ENCODE peak calls at places on chromosome 6, in ten cellular contexts. One of them, this sample, is unnamed.

GRCh38 chr6:30325150-30325872 is 1.4 kb upstream of the TRIM39 start:
- DNase-seq in PC-3: peak; percentile 61
- DNase-seq in CD4-positive, CD25-positive, alpha-beta regulatory T cell: peak; percentile 86
- DNase-seq in T-helper 2 cell: no peak
- DNase-seq in left colon: peak; percentile 69
- DNase-seq in EL: peak; percentile 68
- DNase-seq in naive B cell: peak; percentile 63
- DNase-seq in effector memory CD4-positive, alpha-beta T cell: peak; percentile 74
- DNase-seq in H7: no peak
- DNase-seq in stimulated activated CD4-positive, alpha-beta T cell treated with anti-CD3 and anti-CD28 coated beads, TNF-alpha, amount 100 ng/mL, for 1 hour: peak; percentile 58
- DNase-seq in this sample: peak; percentile 70

GRCh38 chr6:132414761-132415160 is 13.5 kb upstream of the MOXD1 start:
- DNase-seq in effector memory CD4-positive, alpha-beta T cell: no peak
- DNase-seq in EL: peak; percentile 86
- DNase-seq in left colon: no peak
- DNase-seq in naive B cell: no peak
- DNase-seq in H7: no peak
- DNase-seq in CD4-positive, CD25-positive, alpha-beta regulatory T cell: no peak
- DNase-seq in PC-3: no peak
- DNase-seq in T-helper 2 cell: no peak
- DNase-seq in stimulated activated CD4-positive, alpha-beta T cell treated with anti-CD3 and anti-CD28 coated beads, TNF-alpha, amount 100 ng/mL, for 1 hour: no peak
- DNase-seq in this sample: no peak

GRCh38 chr6:105781248-105781647 is 304.9 kb upstream of the PRDM1 start:
- DNase-seq in H7: no peak
- DNase-seq in stimulated activated CD4-positive, alpha-beta T cell treated with anti-CD3 and anti-CD28 coated beads, TNF-alpha, amount 100 ng/mL, for 1 hour: no peak
- DNase-seq in CD4-positive, CD25-positive, alpha-beta regulatory T cell: peak; percentile 51
- DNase-seq in naive B cell: no peak
- DNase-seq in T-helper 2 cell: no peak
- DNase-seq in effector memory CD4-positive, alpha-beta T cell: no peak
- DNase-seq in EL: no peak
- DNase-seq in PC-3: peak; percentile 24
- DNase-seq in left colon: no peak
- DNase-seq in this sample: no peak

GRCh38 chr6:170212051-170212756 is 78.7 kb downstream of the DLL1 start:
- DNase-seq in CD4-positive, CD25-positive, alpha-beta regulatory T cell: no peak
- DNase-seq in T-helper 2 cell: no peak
- DNase-seq in stimulated activated CD4-positive, alpha-beta T cell treated with anti-CD3 and anti-CD28 coated beads, TNF-alpha, amount 100 ng/mL, for 1 hour: no peak
- DNase-seq in naive B cell: no peak
- DNase-seq in effector memory CD4-positive, alpha-beta T cell: no peak
- DNase-seq in left colon: no peak
- DNase-seq in H7: peak; percentile 68
- DNase-seq in EL: no peak
- DNase-seq in PC-3: no peak
- DNase-seq in this sample: no peak

GRCh38 chr6:134619789-134620188 is 301.9 kb upstream of the SGK1 start:
- DNase-seq in H7: no peak
- DNase-seq in CD4-positive, CD25-positive, alpha-beta regulatory T cell: no peak
- DNase-seq in EL: peak; percentile 69
- DNase-seq in T-helper 2 cell: no peak
- DNase-seq in left colon: no peak
- DNase-seq in stimulated activated CD4-positive, alpha-beta T cell treated with anti-CD3 and anti-CD28 coated beads, TNF-alpha, amount 100 ng/mL, for 1 hour: no peak
- DNase-seq in naive B cell: no peak
- DNase-seq in PC-3: peak; percentile 18
- DNase-seq in effector memory CD4-positive, alpha-beta T cell: no peak
- DNase-seq in this sample: no peak

GRCh38 chr6:16319813-16320532 is 81.6 kb downstream of the GMPR start:
- DNase-seq in H7: no peak
- DNase-seq in stimulated activated CD4-positive, alpha-beta T cell treated with anti-CD3 and anti-CD28 coated beads, TNF-alpha, amount 100 ng/mL, for 1 hour: peak; percentile 38
- DNase-seq in naive B cell: no peak
- DNase-seq in CD4-positive, CD25-positive, alpha-beta regulatory T cell: peak; percentile 81
- DNase-seq in effector memory CD4-positive, alpha-beta T cell: peak; percentile 53
- DNase-seq in T-helper 2 cell: peak; percentile 86
- DNase-seq in EL: peak; percentile 93
- DNase-seq in PC-3: peak; percentile 83
- DNase-seq in left colon: peak; percentile 37
- DNase-seq in this sample: peak; percentile 53

GRCh38 chr6:43282060-43282459 is 16.0 kb upstream of the SLC22A7 start:
- DNase-seq in PC-3: no peak
- DNase-seq in EL: no peak
- DNase-seq in T-helper 2 cell: no peak
- DNase-seq in naive B cell: no peak
- DNase-seq in left colon: no peak
- DNase-seq in stimulated activated CD4-positive, alpha-beta T cell treated with anti-CD3 and anti-CD28 coated beads, TNF-alpha, amount 100 ng/mL, for 1 hour: no peak
- DNase-seq in CD4-positive, CD25-positive, alpha-beta regulatory T cell: no peak
- DNase-seq in effector memory CD4-positive, alpha-beta T cell: no peak
- DNase-seq in H7: no peak
- DNase-seq in this sample: no peak

GRCh38 chr6:135323979-135324378 is 142.9 kb downstream of the MYB start:
- DNase-seq in effector memory CD4-positive, alpha-beta T cell: no peak
- DNase-seq in H7: no peak
- DNase-seq in naive B cell: no peak
- DNase-seq in stimulated activated CD4-positive, alpha-beta T cell treated with anti-CD3 and anti-CD28 coated beads, TNF-alpha, amount 100 ng/mL, for 1 hour: no peak
- DNase-seq in PC-3: no peak
- DNase-seq in EL: no peak
- DNase-seq in left colon: no peak
- DNase-seq in CD4-positive, CD25-positive, alpha-beta regulatory T cell: no peak
- DNase-seq in T-helper 2 cell: no peak
- DNase-seq in this sample: no peak

GRCh38 chr6:17001188-17001587 is 100.7 kb upstream of the STMND1 start:
- DNase-seq in CD4-positive, CD25-positive, alpha-beta regulatory T cell: no peak
- DNase-seq in EL: peak; percentile 28
- DNase-seq in effector memory CD4-positive, alpha-beta T cell: no peak
- DNase-seq in left colon: no peak
- DNase-seq in naive B cell: no peak
- DNase-seq in H7: no peak
- DNase-seq in T-helper 2 cell: no peak
- DNase-seq in stimulated activated CD4-positive, alpha-beta T cell treated with anti-CD3 and anti-CD28 coated beads, TNF-alpha, amount 100 ng/mL, for 1 hour: no peak
- DNase-seq in PC-3: peak; percentile 61
- DNase-seq in this sample: no peak

GRCh38 chr6:112218563-112218962 is 35.8 kb downstream of the LAMA4 start:
- DNase-seq in effector memory CD4-positive, alpha-beta T cell: no peak
- DNase-seq in left colon: no peak
- DNase-seq in naive B cell: no peak
- DNase-seq in PC-3: no peak
- DNase-seq in stimulated activated CD4-positive, alpha-beta T cell treated with anti-CD3 and anti-CD28 coated beads, TNF-alpha, amount 100 ng/mL, for 1 hour: no peak
- DNase-seq in CD4-positive, CD25-positive, alpha-beta regulatory T cell: no peak
- DNase-seq in H7: no peak
- DNase-seq in T-helper 2 cell: no peak
- DNase-seq in EL: no peak
- DNase-seq in this sample: no peak

GRCh38 chr6:37354526-37355384 is 972 bp downstream of the RNF8 start:
- DNase-seq in H7: peak; percentile 83
- DNase-seq in PC-3: peak; percentile 34
- DNase-seq in EL: peak; percentile 44
- DNase-seq in CD4-positive, CD25-positive, alpha-beta regulatory T cell: peak; percentile 21
- DNase-seq in naive B cell: no peak
- DNase-seq in left colon: peak; percentile 46
- DNase-seq in effector memory CD4-positive, alpha-beta T cell: no peak
- DNase-seq in stimulated activated CD4-positive, alpha-beta T cell treated with anti-CD3 and anti-CD28 coated beads, TNF-alpha, amount 100 ng/mL, for 1 hour: no peak
- DNase-seq in T-helper 2 cell: no peak
- DNase-seq in this sample: peak; percentile 16

GRCh38 chr6:125088963-125089362 is 64.6 kb upstream of the TPD52L1 start:
- DNase-seq in T-helper 2 cell: no peak
- DNase-seq in effector memory CD4-positive, alpha-beta T cell: no peak
- DNase-seq in H7: no peak
- DNase-seq in EL: no peak
- DNase-seq in PC-3: no peak
- DNase-seq in naive B cell: no peak
- DNase-seq in left colon: no peak
- DNase-seq in stimulated activated CD4-positive, alpha-beta T cell treated with anti-CD3 and anti-CD28 coated beads, TNF-alpha, amount 100 ng/mL, for 1 hour: no peak
- DNase-seq in CD4-positive, CD25-positive, alpha-beta regulatory T cell: no peak
- DNase-seq in this sample: no peak

GRCh38 chr6:145214570-145214969 is 520.8 kb downstream of the EPM2A start:
- DNase-seq in CD4-positive, CD25-positive, alpha-beta regulatory T cell: peak; percentile 50
- DNase-seq in T-helper 2 cell: no peak
- DNase-seq in PC-3: peak; percentile 53
- DNase-seq in left colon: no peak
- DNase-seq in stimulated activated CD4-positive, alpha-beta T cell treated with anti-CD3 and anti-CD28 coated beads, TNF-alpha, amount 100 ng/mL, for 1 hour: no peak
- DNase-seq in effector memory CD4-positive, alpha-beta T cell: no peak
- DNase-seq in EL: peak; percentile 55
- DNase-seq in naive B cell: peak; percentile 1
- DNase-seq in H7: peak; percentile 4
- DNase-seq in this sample: no peak

GRCh38 chr6:160398674-160399271 is 50.6 kb downstream of the SLC22A3 start:
- DNase-seq in left colon: no peak
- DNase-seq in PC-3: peak; percentile 37
- DNase-seq in effector memory CD4-positive, alpha-beta T cell: no peak
- DNase-seq in CD4-positive, CD25-positive, alpha-beta regulatory T cell: peak; percentile 69
- DNase-seq in H7: no peak
- DNase-seq in naive B cell: no peak
- DNase-seq in T-helper 2 cell: no peak
- DNase-seq in stimulated activated CD4-positive, alpha-beta T cell treated with anti-CD3 and anti-CD28 coated beads, TNF-alpha, amount 100 ng/mL, for 1 hour: no peak
- DNase-seq in EL: no peak
- DNase-seq in this sample: peak; percentile 35